ENCODE peak calls at places on chromosomes 6 and 20, in six cellular contexts. L, A, K, X, W and F are unnamed samples.

GRCh38 chr6:48671506-48671905 is 560.5 kb upstream of the PTCHD4 start:
- DNase-seq in X (no peak), L (no peak), W (no peak), A (no peak), K (no peak), F (no peak)

GRCh38 chr6:106608080-106608668 is 21.1 kb downstream of the RTN4IP1 start:
- DNase-seq in A (no peak), W (no peak), X (peak; percentile 77), K (peak; percentile 30), L (no peak), F (peak; percentile 43)

GRCh38 chr6:81366970-81367369 is 385.5 kb downstream of the TENT5A start:
- DNase-seq in L (no peak), W (no peak), A (no peak), K (no peak), X (no peak), F (no peak)

GRCh38 chr6:62711750-62712149 is 425.7 kb upstream of the KHDRBS2 start:
- DNase-seq in X (no peak), A (no peak), L (no peak), W (no peak), K (no peak), F (no peak)

GRCh38 chr20:63754008-63754407 is 14.4 kb downstream of the SLC2A4RG start:
- DNase-seq in K (peak; percentile 52), W (no peak), A (peak; percentile 58), X (no peak), L (no peak), F (no peak)

GRCh38 chr6:87762116-87762515 is 60.1 kb upstream of the AKIRIN2 start:
- DNase-seq in W (no peak), K (no peak), A (no peak), X (no peak), L (no peak), F (no peak)

GRCh38 chr6:109242029-109242428 is 140.2 kb downstream of the CD164 start:
- DNase-seq in A (no peak), W (no peak), L (no peak), K (no peak), X (no peak), F (peak; percentile 28)

GRCh38 chr6:399785-400517 is 8.4 kb downstream of the IRF4 start:
- DNase-seq in L (peak; percentile 38), K (no peak), A (no peak), W (no peak), X (no peak), F (no peak)

GRCh38 chr6:54624779-54625178 is 221.8 kb upstream of the FAM83B start:
- DNase-seq in X (no peak), W (no peak), K (no peak), L (no peak), A (no peak), F (no peak)

GRCh38 chr6:53048431-53049195 is 16.6 kb upstream of the FBXO9 start:
- DNase-seq in A (no peak), W (no peak), X (no peak), L (no peak), K (no peak), F (no peak)

GRCh38 chr20:37990571-37991151 is 42.6 kb downstream of the TTI1 start:
- DNase-seq in W (no peak), X (no peak), A (peak; percentile 85), L (peak; percentile 14), K (no peak), F (peak; percentile 56)